ENCODE peak calls at places on chromosomes 1 and 21, in five cellular contexts. One of them, this sample, is unnamed.

GRCh38 chr1:205262706-205263105 is 35.0 kb downstream of the TMCC2 start:
- DNase-seq in GM23338: no peak
- DNase-seq in fibroblast of lung: no peak
- DNase-seq in GM23248: no peak
- DNase-seq in gastrocnemius medialis: no peak
- DNase-seq in this sample: no peak

GRCh38 chr1:53616927-53617326 is 122.0 kb downstream of the GLIS1 start:
- DNase-seq in gastrocnemius medialis: no peak
- DNase-seq in fibroblast of lung: no peak
- DNase-seq in GM23248: peak; percentile 13
- DNase-seq in GM23338: peak; percentile 53
- DNase-seq in this sample: no peak

GRCh38 chr1:230124187-230125128 is 57.4 kb downstream of the GALNT2 start:
- DNase-seq in fibroblast of lung: peak; percentile 45
- DNase-seq in GM23338: no peak
- DNase-seq in GM23248: no peak
- DNase-seq in gastrocnemius medialis: no peak
- DNase-seq in this sample: no peak

GRCh38 chr1:61035880-61036279 is 46.5 kb upstream of the NFIA start:
- DNase-seq in fibroblast of lung: no peak
- DNase-seq in gastrocnemius medialis: no peak
- DNase-seq in GM23338: no peak
- DNase-seq in GM23248: no peak
- DNase-seq in this sample: no peak

GRCh38 chr1:232788235-232788872 is 16.9 kb upstream of the MAP10 start:
- DNase-seq in gastrocnemius medialis: no peak
- DNase-seq in GM23338: no peak
- DNase-seq in fibroblast of lung: no peak
- DNase-seq in GM23248: no peak
- DNase-seq in this sample: no peak

GRCh38 chr1:156945881-156946661 is 25.6 kb downstream of the LRRC71 start:
- DNase-seq in GM23338: no peak
- DNase-seq in GM23248: peak; percentile 52
- DNase-seq in gastrocnemius medialis: no peak
- DNase-seq in fibroblast of lung: no peak
- DNase-seq in this sample: no peak

GRCh38 chr1:73065585-73065984 is 783.2 kb upstream of the NEGR1 start:
- DNase-seq in GM23248: no peak
- DNase-seq in gastrocnemius medialis: no peak
- DNase-seq in GM23338: peak; percentile 73
- DNase-seq in fibroblast of lung: peak; percentile 25
- DNase-seq in this sample: no peak

GRCh38 chr1:156813750-156814570 is 2.7 kb downstream of the SH2D2A start:
- DNase-seq in GM23338: peak; percentile 94
- DNase-seq in GM23248: peak; percentile 82
- DNase-seq in gastrocnemius medialis: peak; percentile 51
- DNase-seq in fibroblast of lung: peak; percentile 37
- DNase-seq in this sample: no peak

GRCh38 chr1:161487483-161487827 is 17.8 kb upstream of the FCGR2A start:
- DNase-seq in GM23338: no peak
- DNase-seq in fibroblast of lung: peak; percentile 39
- DNase-seq in GM23248: peak; percentile 89
- DNase-seq in gastrocnemius medialis: peak; percentile 27
- DNase-seq in this sample: no peak

GRCh38 chr1:160975026-160975425 is 20.4 kb upstream of the ITLN2 start:
- DNase-seq in GM23248: no peak
- DNase-seq in gastrocnemius medialis: no peak
- DNase-seq in GM23338: no peak
- DNase-seq in fibroblast of lung: no peak
- DNase-seq in this sample: no peak

GRCh38 chr1:107419003-107419402 is 278.2 kb downstream of the NTNG1 start:
- DNase-seq in fibroblast of lung: no peak
- DNase-seq in GM23248: no peak
- DNase-seq in gastrocnemius medialis: no peak
- DNase-seq in GM23338: no peak
- DNase-seq in this sample: no peak

GRCh38 chr1:6982443-6982842 is 197.2 kb downstream of the CAMTA1 start:
- DNase-seq in GM23248: no peak
- DNase-seq in gastrocnemius medialis: no peak
- DNase-seq in GM23338: no peak
- DNase-seq in fibroblast of lung: no peak
- DNase-seq in this sample: no peak

GRCh38 chr21:19489930-19490329 is 1086.3 kb upstream of the TMPRSS15 start:
- DNase-seq in GM23248: no peak
- DNase-seq in fibroblast of lung: no peak
- DNase-seq in GM23338: no peak
- DNase-seq in gastrocnemius medialis: no peak
- DNase-seq in this sample: no peak

GRCh38 chr1:246462986-246463385 is 44.1 kb downstream of the SMYD3 start:
- DNase-seq in GM23248: no peak
- DNase-seq in gastrocnemius medialis: no peak
- DNase-seq in fibroblast of lung: no peak
- DNase-seq in GM23338: no peak
- DNase-seq in this sample: no peak

GRCh38 chr1:223652436-223652901 is 13.0 kb downstream of the CAPN8 start:
- DNase-seq in GM23338: peak; percentile 30
- DNase-seq in fibroblast of lung: no peak
- DNase-seq in GM23248: peak; percentile 10
- DNase-seq in gastrocnemius medialis: peak; percentile 27
- DNase-seq in this sample: no peak

GRCh38 chr1:164787834-164788231 is 228.8 kb downstream of the PBX1 start:
- DNase-seq in gastrocnemius medialis: peak; percentile 72
- DNase-seq in GM23248: no peak
- DNase-seq in fibroblast of lung: no peak
- DNase-seq in GM23338: peak; percentile 41
- DNase-seq in this sample: no peak

GRCh38 chr1:202952818-202953217 is 5.3 kb downstream of the ADIPOR1 start:
- DNase-seq in GM23338: no peak
- DNase-seq in fibroblast of lung: peak; percentile 40
- DNase-seq in GM23248: peak; percentile 84
- DNase-seq in gastrocnemius medialis: peak; percentile 51
- DNase-seq in this sample: no peak

GRCh38 chr1:156898151-156898550 is 4.6 kb downstream of the PEAR1 start:
- DNase-seq in GM23338: peak; percentile 31
- DNase-seq in gastrocnemius medialis: no peak
- DNase-seq in GM23248: no peak
- DNase-seq in fibroblast of lung: peak; percentile 68
- DNase-seq in this sample: no peak

GRCh38 chr1:208834346-208835081 is 590.3 kb upstream of the PLXNA2 start:
- DNase-seq in GM23338: peak; percentile 3
- DNase-seq in gastrocnemius medialis: no peak
- DNase-seq in GM23248: peak; percentile 23
- DNase-seq in fibroblast of lung: peak; percentile 1
- DNase-seq in this sample: no peak

GRCh38 chr1:44433209-44433608 is 28.2 kb downstream of the RNF220 start:
- DNase-seq in gastrocnemius medialis: no peak
- DNase-seq in fibroblast of lung: peak; percentile 18
- DNase-seq in GM23248: no peak
- DNase-seq in GM23338: no peak
- DNase-seq in this sample: no peak

GRCh38 chr1:68625636-68626035 is 128.8 kb upstream of the DEPDC1 start:
- DNase-seq in fibroblast of lung: no peak
- DNase-seq in GM23248: no peak
- DNase-seq in GM23338: no peak
- DNase-seq in gastrocnemius medialis: no peak
- DNase-seq in this sample: no peak

GRCh38 chr1:204344665-204345064 is 15.1 kb downstream of the PLEKHA6 start:
- DNase-seq in gastrocnemius medialis: no peak
- DNase-seq in fibroblast of lung: no peak
- DNase-seq in GM23248: no peak
- DNase-seq in GM23338: no peak
- DNase-seq in this sample: no peak

GRCh38 chr1:206555473-206555935 is 48.2 kb downstream of the RASSF5 start:
- DNase-seq in GM23248: peak; percentile 46
- DNase-seq in GM23338: peak; percentile 9
- DNase-seq in fibroblast of lung: no peak
- DNase-seq in gastrocnemius medialis: peak; percentile 50
- DNase-seq in this sample: no peak

DNA sequence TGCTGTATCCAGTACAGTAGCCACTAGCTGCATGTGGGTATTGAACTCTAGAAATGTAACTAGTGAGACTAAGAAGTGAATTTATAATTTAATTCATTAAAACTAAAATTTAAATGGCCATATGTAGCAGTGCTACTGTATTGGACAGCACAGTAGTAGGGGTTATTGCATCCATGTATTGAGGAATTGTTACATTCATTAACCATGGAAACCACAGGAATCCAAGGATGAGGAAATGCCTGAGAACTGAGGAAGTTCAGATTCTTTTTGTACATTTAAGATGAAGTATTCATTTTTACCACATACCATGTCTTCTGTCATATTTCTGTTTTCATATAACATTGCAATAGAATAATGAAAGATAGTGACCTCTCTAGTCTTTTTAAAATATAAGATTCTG is 2.6 kb downstream of the MTF2 start:
- DNase-seq in GM23248: peak; percentile 89
- DNase-seq in fibroblast of lung: peak; percentile 86
- DNase-seq in gastrocnemius medialis: no peak
- DNase-seq in GM23338: no peak
- DNase-seq in this sample: peak; percentile 52
- H3K4me3 ChIP-seq in GM23248: peak overlapping the region; percentile 97
- H3K4me3 ChIP-seq in fibroblast of lung: peak overlapping the region; percentile 97
- H3K4me3 ChIP-seq in gastrocnemius medialis: no peak overlapping the region
- H3K4me3 ChIP-seq in GM23338: peak overlapping the region; percentile 86
- H3K4me3 ChIP-seq in this sample: peak overlapping the region; percentile 23

DNA sequence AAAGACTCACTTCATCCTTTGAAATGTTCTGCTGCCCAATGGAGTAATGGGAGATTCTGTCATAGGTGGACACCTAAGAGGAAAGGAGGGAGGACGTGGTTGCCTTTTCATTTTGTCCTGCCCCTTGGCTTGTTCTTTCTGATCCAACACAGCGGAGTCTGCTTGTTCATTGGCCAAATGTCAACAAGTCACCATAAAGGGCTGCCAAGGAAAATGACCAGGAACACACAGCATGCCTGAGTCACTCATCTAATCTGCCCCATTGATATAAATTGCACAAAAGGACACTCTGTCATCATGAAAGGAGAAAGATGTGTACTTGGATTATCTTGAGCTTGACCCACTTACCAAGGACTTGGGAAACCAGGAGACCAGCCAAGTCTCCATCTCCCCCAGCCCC is 422.9 kb downstream of the SETD4 start:
- DNase-seq in gastrocnemius medialis: peak; percentile 18
- DNase-seq in GM23338: no peak
- DNase-seq in GM23248: peak; percentile 86
- DNase-seq in fibroblast of lung: peak; percentile 66
- DNase-seq in this sample: no peak
- H3K4me3 ChIP-seq in gastrocnemius medialis: no peak overlapping the region
- H3K4me3 ChIP-seq in GM23338: no peak overlapping the region
- H3K4me3 ChIP-seq in GM23248: no peak overlapping the region
- H3K4me3 ChIP-seq in fibroblast of lung: no peak overlapping the region
- H3K4me3 ChIP-seq in this sample: no peak overlapping the region

GRCh38 chr1:218347316-218347712 is 2.2 kb downstream of the TGFB2 start:
- DNase-seq in gastrocnemius medialis: no peak
- DNase-seq in fibroblast of lung: no peak
- DNase-seq in GM23338: peak; percentile 79
- DNase-seq in GM23248: peak; percentile 43
- DNase-seq in this sample: no peak
- H3K4me3 ChIP-seq in gastrocnemius medialis: peak overlapping the region; percentile 73
- H3K4me3 ChIP-seq in fibroblast of lung: peak overlapping the region; percentile 79
- H3K4me3 ChIP-seq in GM23338: peak overlapping the region; percentile 85
- H3K4me3 ChIP-seq in GM23248: peak overlapping the region; percentile 80
- H3K4me3 ChIP-seq in this sample: peak overlapping the region; percentile 75

GRCh38 chr1:54887665-54888071 is 673 bp upstream of the DHCR24 start:
- DNase-seq in gastrocnemius medialis: peak; percentile 68
- DNase-seq in GM23248: peak; percentile 50
- DNase-seq in fibroblast of lung: no peak
- DNase-seq in GM23338: no peak
- DNase-seq in this sample: no peak

GRCh38 chr1:54885863-54886723 is 902 bp downstream of the DHCR24 start:
- DNase-seq in fibroblast of lung: no peak
- DNase-seq in GM23248: peak; percentile 43
- DNase-seq in GM23338: peak; percentile 56
- DNase-seq in gastrocnemius medialis: no peak
- DNase-seq in this sample: no peak

GRCh38 chr1:54886724-54887664 is at the start of gene DHCR24:
- DNase-seq in GM23248: peak; percentile 92
- DNase-seq in gastrocnemius medialis: peak; percentile 82
- DNase-seq in fibroblast of lung: peak; percentile 81
- DNase-seq in GM23338: peak; percentile 89
- DNase-seq in this sample: no peak

GRCh38 chr1:54889132-54889725 is 2.2 kb upstream of the DHCR24 start:
- DNase-seq in fibroblast of lung: no peak
- DNase-seq in GM23248: no peak
- DNase-seq in GM23338: no peak
- DNase-seq in gastrocnemius medialis: no peak
- DNase-seq in this sample: no peak

GRCh38 chr1:54888080-54888733 is 1.2 kb upstream of the DHCR24 start:
- DNase-seq in GM23338: peak; percentile 66
- DNase-seq in gastrocnemius medialis: no peak
- DNase-seq in fibroblast of lung: no peak
- DNase-seq in GM23248: no peak
- DNase-seq in this sample: no peak
- H3K4me3 ChIP-seq in GM23338: peak overlapping the region; percentile 97
- H3K4me3 ChIP-seq in gastrocnemius medialis: no peak overlapping the region
- H3K4me3 ChIP-seq in fibroblast of lung: peak overlapping the region; percentile 70
- H3K4me3 ChIP-seq in GM23248: no peak overlapping the region
- H3K4me3 ChIP-seq in this sample: no peak overlapping the region

DNA sequence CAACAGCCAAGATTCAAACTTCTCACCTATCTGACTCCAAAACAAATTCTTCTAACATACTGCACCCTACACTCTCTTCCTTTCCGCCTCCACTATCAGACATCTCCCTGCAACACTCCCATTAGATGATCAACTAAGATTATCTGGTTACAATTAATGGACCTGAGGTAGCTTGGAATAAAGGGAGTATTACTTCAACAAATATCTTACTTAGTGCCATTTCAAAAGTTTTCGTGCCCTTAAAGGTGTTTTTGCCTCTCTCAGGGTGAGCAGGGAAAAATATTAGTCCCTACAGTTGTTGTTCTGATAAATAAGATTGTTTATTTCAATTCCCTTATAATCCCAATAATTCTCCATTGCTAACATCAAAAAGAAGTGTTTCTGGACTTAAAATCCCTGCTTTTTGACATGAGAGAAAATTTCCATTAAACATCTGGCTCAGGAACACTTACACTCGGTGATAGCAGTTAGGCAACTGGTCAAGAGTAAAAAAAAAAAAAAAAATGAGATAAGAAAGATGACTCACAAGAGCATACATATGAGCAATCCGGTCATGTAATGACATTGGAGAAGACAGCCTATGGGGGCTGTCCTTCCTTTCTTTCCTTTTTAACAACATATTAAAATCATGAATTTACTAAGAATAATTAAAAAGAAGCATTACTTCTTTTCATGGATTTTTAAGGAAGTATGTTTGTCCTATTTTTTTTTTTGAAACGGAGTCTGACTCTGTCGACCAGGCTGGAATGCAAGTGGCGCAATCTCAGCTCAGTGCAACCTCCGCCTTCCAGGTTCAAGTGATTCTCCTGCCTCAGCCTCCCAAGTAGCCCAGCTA is 7.6 kb downstream of the RSBN1 start:
- DNase-seq in gastrocnemius medialis: no peak
- DNase-seq in fibroblast of lung: peak; percentile 85
- DNase-seq in GM23338: no peak
- DNase-seq in GM23248: peak; percentile 82
- DNase-seq in this sample: no peak
- H3K4me3 ChIP-seq in gastrocnemius medialis: no peak overlapping the region
- H3K4me3 ChIP-seq in fibroblast of lung: no peak overlapping the region
- H3K4me3 ChIP-seq in GM23338: no peak overlapping the region
- H3K4me3 ChIP-seq in GM23248: no peak overlapping the region
- H3K4me3 ChIP-seq in this sample: no peak overlapping the region

GRCh38 chr1:119674835-119675289 is 26.8 kb upstream of the ZNF697 start:
- DNase-seq in fibroblast of lung: peak; percentile 44
- DNase-seq in gastrocnemius medialis: no peak
- DNase-seq in GM23248: peak; percentile 92
- DNase-seq in GM23338: peak; percentile 82
- DNase-seq in this sample: no peak
- H3K4me3 ChIP-seq in fibroblast of lung: peak overlapping the region; percentile 78
- H3K4me3 ChIP-seq in gastrocnemius medialis: peak overlapping the region; percentile 46
- H3K4me3 ChIP-seq in GM23248: peak overlapping the region; percentile 77
- H3K4me3 ChIP-seq in GM23338: peak overlapping the region; percentile 34
- H3K4me3 ChIP-seq in this sample: no peak overlapping the region

This sample was measured in AG04449.